ENCODE peak calls at places on chromosomes 3 and 15, in four cellular contexts. Q is A549, L is GM12878, V is K562. W is an unnamed sample.

GRCh38 chr15:66789029-66790025 is 87.3 kb downstream of the SMAD6 start:
- DNase-seq in L (no peak), Q (peak; percentile 77), V (peak; percentile 71), W (peak; percentile 81)

GRCh38 chr15:26242565-26242964 is 379.4 kb upstream of the ATP10A start:
- DNase-seq in Q (no peak), L (no peak), V (no peak), W (no peak)

GRCh38 chr3:138862924-138863775 is 28.4 kb upstream of the PIK3CB start:
- DNase-seq in L (no peak), V (peak; percentile 64), Q (peak; percentile 86), W (peak; percentile 76)

GRCh38 chr3:58899159-58899952 is 150.5 kb downstream of the CFAP20DC start:
- DNase-seq in Q (no peak), L (peak; percentile 63), V (peak; percentile 25), W (no peak)

GRCh38 chr3:52280046-52280445 is 1.6 kb upstream of the WDR82 start:
- DNase-seq in Q (no peak), L (no peak), V (no peak), W (no peak)

GRCh38 chr15:34335176-34335575 is 2.4 kb downstream of the SLC12A6 start:
- DNase-seq in Q (no peak), V (no peak), L (no peak), W (no peak)

GRCh38 chr3:194574639-194575483 is 58.4 kb downstream of the TMEM44 start:
- DNase-seq in Q (no peak), L (no peak), V (peak; percentile 22), W (peak; percentile 83)

GRCh38 chr3:124768812-124769211 is 38.6 kb downstream of the UMPS start:
- DNase-seq in L (no peak), V (peak; percentile 44), Q (peak; percentile 61), W (no peak)

GRCh38 chr3:33146791-33147445 is 33.1 kb downstream of the CRTAP start:
- DNase-seq in L (no peak), V (no peak), Q (no peak), W (peak; percentile 61)

GRCh38 chr3:178507507-178508442 is 28.5 kb upstream of the KCNMB2 start:
- DNase-seq in L (no peak), Q (no peak), V (no peak), W (no peak)

GRCh38 chr15:31587583-31587982 is 260.9 kb downstream of the KLF13 start:
- DNase-seq in L (no peak), V (no peak), Q (no peak), W (no peak)

GRCh38 chr3:169528289-169528688 is 135.2 kb downstream of the MECOM start:
- DNase-seq in Q (no peak), L (no peak), V (no peak), W (peak; percentile 42)

GRCh38 chr15:100663066-100663465 is 60.7 kb downstream of the ASB7 start:
- DNase-seq in Q (peak; percentile 48), V (peak; percentile 21), L (no peak), W (no peak)

GRCh38 chr3:145727416-145727930 is 433.5 kb downstream of the PLOD2 start:
- DNase-seq in Q (no peak), V (no peak), L (no peak), W (no peak)

GRCh38 chr3:118292841-118293240 is 741.8 kb downstream of the IGSF11 start:
- DNase-seq in L (no peak), Q (no peak), V (no peak), W (no peak)

GRCh38 chr3:159586587-159587202 is 401.9 kb upstream of the IL12A start:
- DNase-seq in L (no peak), Q (peak; percentile 48), V (no peak), W (peak; percentile 63)

GRCh38 chr3:8201886-8202285 is 299.7 kb upstream of the LMCD1 start:
- DNase-seq in Q (no peak), L (no peak), V (no peak), W (no peak)

GRCh38 chr3:108251844-108252243 is 29.6 kb upstream of the IFT57 start:
- DNase-seq in Q (no peak), V (no peak), L (no peak), W (no peak)

GRCh38 chr15:25501828-25502446 is 63.1 kb upstream of the UBE3A start:
- DNase-seq in L (no peak), V (peak; percentile 14), Q (peak; percentile 19), W (peak; percentile 41)

GRCh38 chr3:24686764-24687163 is 192.1 kb upstream of the THRB start:
- DNase-seq in L (no peak), Q (no peak), V (no peak), W (peak; percentile 11)

GRCh38 chr3:184771158-184771730 is 40.7 kb upstream of the VPS8 start:
- DNase-seq in Q (no peak), V (no peak), L (no peak), W (no peak)

GRCh38 chr3:13873818-13874217 is 6.1 kb downstream of the WNT7A start:
- DNase-seq in V (no peak), Q (no peak), L (no peak), W (no peak)

GRCh38 chr15:71373917-71374316 is 258.6 kb downstream of the THSD4 start:
- DNase-seq in V (no peak), L (no peak), Q (no peak), W (no peak)

GRCh38 chr15:39784125-39784524 is 1.5 kb upstream of the FSIP1 start:
- DNase-seq in V (no peak), Q (no peak), L (no peak), W (peak; percentile 71)

GRCh38 chr15:94135748-94136147 is 95.6 kb upstream of the MCTP2 start:
- DNase-seq in V (no peak), Q (peak; percentile 4), L (no peak), W (no peak)

GRCh38 chr3:38107911-38108648 is 28.8 kb downstream of the ACAA1 start:
- DNase-seq in V (no peak), Q (no peak), L (no peak), W (no peak)

GRCh38 chr3:877001-877400 is 215.8 kb upstream of the CNTN6 start:
- DNase-seq in Q (no peak), V (no peak), L (no peak), W (no peak)

GRCh38 chr3:181700168-181701087 is 11.3 kb upstream of the SOX2 start:
- DNase-seq in Q (peak; percentile 69), L (peak; percentile 21), V (peak; percentile 74), W (peak; percentile 54)

GRCh38 chr3:27758083-27758482 is 36.0 kb upstream of the EOMES start:
- DNase-seq in V (no peak), Q (peak; percentile 62), L (no peak), W (peak; percentile 71)

GRCh38 chr15:93146601-93147000 is 57.6 kb upstream of the RGMA start:
- DNase-seq in V (no peak), L (no peak), Q (no peak), W (no peak)

GRCh38 chr3:88203537-88204143 is 53.9 kb downstream of the C3orf38 start:
- DNase-seq in V (peak; percentile 35), Q (peak; percentile 62), L (peak; percentile 24), W (peak; percentile 67)

GRCh38 chr15:78047631-78048409 is 29.7 kb downstream of the TBC1D2B start:
- DNase-seq in L (no peak), V (no peak), Q (no peak), W (peak; percentile 77)

GRCh38 chr3:134937256-134938023 is 142.4 kb downstream of the EPHB1 start:
- DNase-seq in V (no peak), L (no peak), Q (no peak), W (no peak)

GRCh38 chr3:39146083-39146501 is 7.3 kb downstream of the CSRNP1 start:
- DNase-seq in V (no peak), L (no peak), Q (no peak), W (no peak)

GRCh38 chr3:39146611-39147373 is 6.6 kb downstream of the CSRNP1 start:
- DNase-seq in V (no peak), Q (peak; percentile 91), L (no peak), W (peak; percentile 98)

GRCh38 chr3:39143051-39143885 is 10.1 kb downstream of the CSRNP1 start:
- DNase-seq in V (no peak), Q (no peak), L (no peak), W (no peak)

GRCh38 chr3:39144095-39144747 is 9.2 kb downstream of the CSRNP1 start:
- DNase-seq in V (no peak), L (no peak), Q (no peak), W (no peak)

DNA sequence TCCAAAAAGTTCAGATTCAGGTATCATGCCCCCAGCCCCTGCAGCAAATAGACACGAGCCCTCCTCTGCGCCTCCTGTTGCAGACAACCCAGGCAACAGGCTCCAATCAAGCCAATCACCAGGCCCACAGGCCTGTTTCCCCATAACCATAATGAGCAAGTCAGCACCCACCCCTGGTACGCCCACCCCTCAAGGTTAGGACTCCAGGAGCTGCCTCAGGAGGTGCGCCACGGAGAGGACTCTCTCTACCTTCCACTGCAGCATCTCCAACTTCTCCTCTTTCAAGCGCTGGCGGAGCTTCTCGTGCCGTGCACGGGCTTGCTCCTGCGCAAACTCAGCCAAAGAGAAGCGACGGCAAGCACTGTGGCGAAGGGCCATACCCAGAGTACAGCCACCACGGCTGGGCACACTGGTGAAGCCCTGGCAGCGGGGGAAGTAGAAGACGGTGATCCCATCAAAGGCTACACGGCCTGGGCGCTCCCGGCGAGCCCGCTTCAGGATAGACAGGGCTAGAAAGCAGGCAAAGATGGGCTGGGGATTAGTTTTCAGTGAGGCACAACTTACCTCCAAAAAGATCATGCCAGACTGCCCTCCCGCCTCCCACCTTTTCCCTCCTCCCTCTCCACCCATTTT is 8.5 kb downstream of the CSRNP1 start:
- DNase-seq in V (no peak), L (no peak), Q (no peak), W (no peak)
- TF ChIP-seq ELK1 in V (no peak), L (no peak), Q (no peak), W (no peak)

GRCh38 chr15:41995476-41995855 is 23.1 kb upstream of the EHD4 start:
- DNase-seq in Q (no peak), L (no peak), V (no peak), W (no peak)

GRCh38 chr15:41996376-41996775 is 24.0 kb upstream of the EHD4 start:
- DNase-seq in Q (no peak), L (no peak), V (no peak), W (no peak)

GRCh38 chr15:41994772-41995475 is 22.6 kb upstream of the EHD4 start:
- DNase-seq in L (no peak), V (no peak), Q (no peak), W (no peak)

GRCh38 chr15:41997845-41998244 is 23.0 kb downstream of the PLA2G4E start:
- DNase-seq in Q (no peak), L (no peak), V (no peak), W (no peak)

DNA sequence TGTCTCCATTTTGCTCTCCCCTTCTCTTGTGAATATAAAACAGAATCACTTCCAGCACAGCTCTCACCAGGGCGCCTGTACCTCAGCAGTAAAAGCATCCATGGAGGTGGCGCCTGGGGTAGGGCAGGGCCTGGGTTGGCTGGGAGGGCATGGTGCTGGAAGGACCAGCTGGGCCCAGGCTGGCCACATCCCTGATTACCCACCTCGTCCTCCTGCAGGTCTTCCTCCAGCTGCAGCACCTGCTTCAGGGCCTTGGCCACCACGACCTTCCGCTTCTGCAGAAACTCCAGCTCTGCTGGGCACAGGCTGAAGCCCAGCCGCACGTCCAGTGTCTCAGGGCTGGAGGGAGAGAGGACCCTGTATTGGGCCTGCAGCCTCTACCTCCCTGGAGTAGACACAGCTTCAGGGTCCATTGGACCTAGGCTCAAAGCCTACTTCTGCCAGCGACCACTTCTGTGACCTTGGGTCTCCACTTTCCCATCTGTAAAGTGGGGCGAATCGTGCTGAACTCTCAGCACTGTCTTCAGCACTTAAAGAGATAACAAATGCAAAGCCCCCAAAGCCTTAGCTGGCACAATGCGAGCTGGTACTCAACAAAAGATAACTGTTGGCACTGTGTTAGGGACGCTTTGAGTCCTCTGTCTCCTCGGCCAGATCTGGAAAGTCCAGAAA is 23.8 kb downstream of the PLA2G4E start:
- DNase-seq in L (no peak), V (no peak), Q (no peak), W (no peak)
- TF ChIP-seq ELK1 in L (no peak), V (no peak), Q (no peak), W (no peak)

GRCh38 chr3:3110299-3110630 is at the start of gene IL5RA:
- DNase-seq in V (no peak), L (no peak), Q (peak; percentile 11), W (no peak)
- TF ChIP-seq ELK1 in V (no peak), L (no peak), Q (no peak), W (no peak)

GRCh38 chr15:64070965-64071851 is 22.4 kb downstream of the CIAO2A start:
- DNase-seq in L (no peak), Q (peak; percentile 71), V (peak; percentile 32), W (peak; percentile 88)
- TF ChIP-seq ELK1 in L (no peak), Q (no peak), V (no peak), W (no peak)

W was measured in IMR-90.